ENCODE peak calls at places on chromosomes 7 and 10, in eight cellular contexts. Y, J, K, H, D, P, Z and O are unnamed samples.

GRCh38 chr10:1809139-1809755 is 71.9 kb upstream of the ADARB2 start:
- DNase-seq in H (no peak), Z (no peak), K (no peak), J (no peak), P (no peak), D (no peak), Y (no peak), O (no peak)

GRCh38 chr7:98229441-98229840 is 18.2 kb downstream of the BHLHA15 start:
- DNase-seq in P (no peak), K (no peak), D (no peak), Z (no peak), Y (no peak), J (no peak), H (no peak), O (no peak)

GRCh38 chr10:118584181-118584954 is 11.1 kb downstream of the PRLHR start:
- DNase-seq in P (no peak), Y (peak; percentile 7), Z (no peak), J (no peak), K (no peak), H (peak; percentile 90), D (peak; percentile 81), O (no peak)

GRCh38 chr7:151759591-151760042 is 117.3 kb downstream of the PRKAG2 start:
- DNase-seq in H (peak; percentile 76), D (peak; percentile 73), K (peak; percentile 46), P (no peak), Z (no peak), J (peak; percentile 86), Y (no peak), O (peak; percentile 27)

GRCh38 chr10:42982886-42983594 is 93.8 kb upstream of the RET start:
- DNase-seq in K (no peak), H (no peak), D (no peak), Z (no peak), Y (no peak), J (peak; percentile 20), P (no peak), O (no peak)

GRCh38 chr7:30082686-30083085 is 52.1 kb upstream of the MTURN start:
- DNase-seq in Z (no peak), D (no peak), H (no peak), J (no peak), K (no peak), P (no peak), Y (no peak), O (no peak)

GRCh38 chr7:134630890-134631289 is 15.8 kb upstream of the BPGM start:
- DNase-seq in D (peak; percentile 76), J (no peak), H (peak; percentile 43), Y (no peak), K (no peak), Z (no peak), P (no peak), O (no peak)

GRCh38 chr10:100759331-100759730 is 13.9 kb downstream of the PAX2 start:
- DNase-seq in J (peak; percentile 54), D (no peak), K (no peak), Z (no peak), H (no peak), P (no peak), Y (no peak), O (no peak)

GRCh38 chr7:28921822-28922221 is 36.3 kb downstream of the TRIL start:
- DNase-seq in Z (no peak), D (peak; percentile 76), K (no peak), H (peak; percentile 73), J (peak; percentile 46), Y (peak; percentile 13), P (no peak), O (no peak)

GRCh38 chr10:88366772-88367171 is 216.3 kb downstream of the RNLS start:
- DNase-seq in H (no peak), D (no peak), P (no peak), K (no peak), Z (no peak), Y (no peak), J (no peak), O (no peak)

GRCh38 chr10:52744057-52744819 is 28.3 kb downstream of the MBL2 start:
- DNase-seq in H (no peak), D (no peak), P (no peak), Z (no peak), K (no peak), Y (no peak), J (no peak), O (no peak)

GRCh38 chr10:3509355-3509754 is 275.7 kb downstream of the KLF6 start:
- DNase-seq in J (no peak), H (no peak), D (no peak), P (no peak), Z (no peak), Y (no peak), K (no peak), O (no peak)

GRCh38 chr7:13016633-13017324 is 329.3 kb downstream of the ARL4A start:
- DNase-seq in Z (no peak), J (no peak), D (peak; percentile 62), K (no peak), P (no peak), Y (no peak), H (peak; percentile 49), O (no peak)

GRCh38 chr10:68153473-68154210 is 44.4 kb downstream of the MYPN start:
- DNase-seq in Y (peak; percentile 88), P (peak; percentile 15), H (peak; percentile 100), D (peak; percentile 98), Z (no peak), J (peak; percentile 77), K (no peak), O (no peak)

GRCh38 chr10:33249137-33249536 is 85.3 kb downstream of the NRP1 start:
- DNase-seq in D (no peak), K (no peak), H (no peak), P (no peak), J (no peak), Y (no peak), Z (no peak), O (no peak)

GRCh38 chr7:54831644-54832095 is 72.7 kb upstream of the SEC61G start:
- DNase-seq in Y (no peak), H (peak; percentile 31), D (no peak), J (no peak), Z (no peak), K (no peak), P (no peak), O (no peak)

GRCh38 chr7:101315336-101315735 is 6.3 kb downstream of the IFT22 start:
- DNase-seq in Y (no peak), H (peak; percentile 55), Z (no peak), K (peak; percentile 27), D (peak; percentile 75), P (no peak), J (peak; percentile 66), O (peak; percentile 7)

GRCh38 chr7:128137096-128137655 is 103.9 kb upstream of the LEP start:
- DNase-seq in Y (no peak), J (no peak), D (peak; percentile 49), P (no peak), K (no peak), H (peak; percentile 81), Z (no peak), O (no peak)

GRCh38 chr7:27600247-27600646 is 62.4 kb downstream of the HIBADH start:
- DNase-seq in Z (no peak), H (no peak), Y (no peak), K (no peak), P (no peak), J (no peak), D (peak; percentile 9), O (no peak)

GRCh38 chr7:155843426-155844018 is 31.3 kb upstream of the SHH start:
- DNase-seq in Z (no peak), K (no peak), H (no peak), J (no peak), P (no peak), D (no peak), Y (no peak), O (no peak)

GRCh38 chr10:30639946-30640786 is 10.6 kb upstream of the LYZL2 start:
- DNase-seq in D (peak; percentile 88), K (no peak), Y (peak; percentile 42), H (peak; percentile 72), J (no peak), P (no peak), Z (no peak), O (no peak)

GRCh38 chr10:76839276-76839675 is 798.3 kb downstream of the KCNMA1 start:
- DNase-seq in P (no peak), Y (no peak), H (no peak), D (peak; percentile 1), K (no peak), Z (no peak), J (no peak), O (no peak)

GRCh38 chr7:129247087-129247486 is 22.3 kb downstream of the AHCYL2 start:
- DNase-seq in H (no peak), Y (no peak), P (no peak), D (no peak), K (no peak), J (no peak), Z (no peak), O (no peak)

GRCh38 chr10:79941146-79941545 is 7.8 kb downstream of the SFTPD start:
- DNase-seq in K (no peak), Z (no peak), P (no peak), J (no peak), D (no peak), H (no peak), Y (no peak), O (no peak)

GRCh38 chr10:73113543-73113942 is 3.3 kb downstream of the NUDT13 start:
- DNase-seq in Z (no peak), P (no peak), K (no peak), J (no peak), D (peak; percentile 60), Y (no peak), H (peak; percentile 57), O (no peak)

GRCh38 chr7:7770228-7770627 is 51.8 kb upstream of the RPA3 start:
- DNase-seq in Y (no peak), P (no peak), H (no peak), D (peak; percentile 26), Z (no peak), K (no peak), J (no peak), O (no peak)

GRCh38 chr10:7045891-7046599 is 364.8 kb downstream of the SFMBT2 start:
- DNase-seq in Z (no peak), P (no peak), H (no peak), D (no peak), Y (no peak), K (no peak), J (no peak), O (no peak)

GRCh38 chr10:8050561-8051108 is 3.9 kb upstream of the GATA3 start:
- DNase-seq in Z (no peak), Y (no peak), P (no peak), J (no peak), H (peak; percentile 34), D (peak; percentile 46), K (no peak), O (no peak)

GRCh38 chr10:22681783-22682183 is 32.6 kb downstream of the PIP4K2A start:
- DNase-seq in P (no peak), J (no peak), Y (no peak), D (peak; percentile 88), K (no peak), H (peak; percentile 91), Z (no peak), O (peak; percentile 33)

GRCh38 chr10:116850058-116850611 is 836 bp downstream of the ENO4 start:
- DNase-seq in Y (no peak), Z (no peak), K (no peak), H (no peak), P (no peak), D (no peak), J (no peak), O (no peak)

GRCh38 chr10:85967594-85967993 is 399.0 kb downstream of the GRID1 start:
- DNase-seq in J (no peak), Y (no peak), P (no peak), Z (no peak), H (peak; percentile 3), K (no peak), D (peak; percentile 0), O (no peak)

GRCh38 chr7:92246363-92247101 is 758 bp downstream of the ANKIB1 start:
- DNase-seq in K (no peak), Y (no peak), J (peak; percentile 73), Z (no peak), H (peak; percentile 39), P (no peak), D (peak; percentile 33), O (no peak)